ENCODE peak calls at places on chromosomes 7 and 10, in six cellular contexts. V is SK-N-DZ; U is psoas muscle; K is activated naive CD4-positive, alpha-beta T cell; X is activated naive CD8-positive, alpha-beta T cell treated with anti-CD3 and anti-CD28 coated beads for 36 hours; J is hepatocyte. B is an unnamed sample.

GRCh38 chr10:14779053-14779649 is 4.5 kb upstream of the FAM107B start:
- DNase-seq in J (peak), V (no peak), U (no peak), X (no peak), K (no peak), B (no peak)

GRCh38 chr10:97889461-97890265 is 40.0 kb downstream of the GOLGA7B start:
- DNase-seq in J (peak), U (no peak), X (peak), K (no peak), V (no peak), B (no peak)

GRCh38 chr10:29316308-29317026 is 27.6 kb downstream of the LYZL1 start:
- DNase-seq in V (no peak), X (no peak), U (no peak), J (no peak), K (no peak), B (no peak)

GRCh38 chr7:66886152-66886551 is 34.9 kb upstream of the TMEM248 start:
- DNase-seq in U (no peak), J (no peak), K (no peak), X (no peak), V (no peak), B (no peak)

GRCh38 chr7:75854233-75854632 is 24.6 kb upstream of the RHBDD2 start:
- DNase-seq in U (no peak), X (no peak), K (no peak), J (no peak), V (no peak), B (no peak)

GRCh38 chr10:89799573-89799972 is 98.2 kb downstream of the KIF20B start:
- DNase-seq in U (no peak), V (no peak), K (no peak), X (no peak), J (no peak), B (no peak)

GRCh38 chr10:21989453-21990154 is 13.9 kb downstream of the DNAJC1 start:
- DNase-seq in U (peak), V (peak), K (no peak), X (peak), J (peak), B (no peak)

GRCh38 chr7:1779445-1779844 is 109.4 kb downstream of the ELFN1 start:
- DNase-seq in U (no peak), K (no peak), V (no peak), X (no peak), J (no peak), B (no peak)

GRCh38 chr7:115274-115911 is 77.0 kb upstream of the FAM20C start:
- DNase-seq in J (peak), V (no peak), U (no peak), K (no peak), X (no peak), B (no peak)